ENCODE peak calls at places on chromosomes 2 and 18, in five cellular contexts. A is OCI-LY7, T is astrocyte, I is right atrium auricular region, J is sigmoid colon. H is an unnamed sample.
A peak's percentile ranks its signal among the peaks of the same experiment; 100 is the strongest.

GRCh38 chr2:174243812-174244211 is 4.5 kb downstream of the OLA1 start:
- DNase-seq in A (no peak), T (no peak), I (no peak), J (no peak), H (no peak)

GRCh38 chr2:17543131-17543660 is 2.7 kb downstream of the VSNL1 start:
- DNase-seq in A (no peak), T (no peak), I (no peak), J (no peak), H (peak; percentile 72)

GRCh38 chr2:218873359-218874194 is 7.1 kb upstream of the WNT10A start:
- DNase-seq in A (no peak), T (no peak), I (no peak), J (no peak), H (peak; percentile 75)

GRCh38 chr2:217890445-217890844 is 112.3 kb downstream of the TNS1 start:
- DNase-seq in A (no peak), T (peak; percentile 76), I (peak; percentile 87), J (peak; percentile 90), H (no peak)

GRCh38 chr2:110713508-110714362 is 18.6 kb upstream of the ACOXL start:
- DNase-seq in A (no peak), T (no peak), I (no peak), J (no peak), H (no peak)

GRCh38 chr2:109205447-109205846 is 76.4 kb downstream of the SH3RF3 start:
- DNase-seq in A (no peak), T (no peak), I (no peak), J (no peak), H (no peak)

GRCh38 chr2:55097462-55098410 is 47.5 kb upstream of the RTN4 start:
- DNase-seq in A (no peak), T (peak; percentile 73), I (no peak), J (no peak), H (no peak)

GRCh38 chr2:46299365-46300263 is 2.4 kb downstream of the EPAS1 start:
- DNase-seq in A (no peak), T (peak; percentile 58), I (peak; percentile 88), J (peak; percentile 88), H (peak; percentile 79)

GRCh38 chr18:21865043-21865442 is 124.5 kb downstream of the MIB1 start:
- DNase-seq in A (no peak), T (no peak), I (no peak), J (no peak), H (no peak)

GRCh38 chr18:39463986-39464385 is 1898.4 kb upstream of the CELF4 start:
- DNase-seq in A (no peak), T (no peak), I (no peak), J (no peak), H (no peak)

GRCh38 chr2:31693882-31694281 is 113.1 kb upstream of the SRD5A2 start:
- DNase-seq in A (peak; percentile 42), T (peak; percentile 13), I (no peak), J (no peak), H (no peak)

GRCh38 chr2:31694444-31694843 is 113.7 kb upstream of the SRD5A2 start:
- DNase-seq in A (peak; percentile 29), T (no peak), I (no peak), J (no peak), H (no peak)

GRCh38 chr2:31696068-31696467 is 115.3 kb upstream of the SRD5A2 start:
- DNase-seq in A (no peak), T (no peak), I (no peak), J (no peak), H (no peak)
- H3K9me3 ChIP-seq in A (peaks cover 28% of the 10 kb centered on the region), T (peaks cover 27% of the 10 kb centered on the region), I (peaks cover 78% of the 10 kb centered on the region), J (peaks cover 48% of the 10 kb centered on the region), H (peaks cover 76% of the 10 kb centered on the region)

GRCh38 chr2:224436634-224437033 is 34.7 kb upstream of the FAM124B start:
- DNase-seq in A (no peak), T (peak; percentile 57), I (no peak), J (no peak), H (no peak)
- H3K4me1 ChIP-seq in A (no peaks in the 10 kb centered on the region), T (no peaks in the 10 kb centered on the region), I (no peaks in the 10 kb centered on the region), J (no peaks in the 10 kb centered on the region), H (no peaks in the 10 kb centered on the region)

GRCh38 chr2:239175181-239175580 is 225.6 kb downstream of the HDAC4 start:
- DNase-seq in A (no peak), T (no peak), I (no peak), J (peak; percentile 48), H (peak; percentile 8)
- H3K9me3 ChIP-seq in A (peaks cover 6% of the 10 kb centered on the region), T (no peaks in the 10 kb centered on the region), I (peaks cover 33% of the 10 kb centered on the region), J (peaks cover 9% of the 10 kb centered on the region), H (peaks cover 56% of the 10 kb centered on the region)

GRCh38 chr2:64137996-64138395 is 6.2 kb downstream of the PELI1 start:
- DNase-seq in A (no peak), T (no peak), I (no peak), J (no peak), H (no peak)
- H3K4me1 ChIP-seq in A (peaks cover 86% of the 10 kb centered on the region), T (peaks cover 7% of the 10 kb centered on the region), I (no peaks in the 10 kb centered on the region), J (no peaks in the 10 kb centered on the region), H (peaks cover 3% of the 10 kb centered on the region)

GRCh38 chr18:79729611-79730010 is 50.0 kb downstream of the CTDP1 start:
- DNase-seq in A (no peak), T (no peak), I (no peak), J (no peak), H (no peak)
- H3K9me3 ChIP-seq in A (no peaks in the 10 kb centered on the region), T (peaks cover 65% of the 10 kb centered on the region), I (peaks cover 6% of the 10 kb centered on the region), J (peaks cover 6% of the 10 kb centered on the region), H (peaks cover 22% of the 10 kb centered on the region)

H was measured in endodermal cell.